ENCODE peak calls at places on chromosomes 16 and 17, in nine cellular contexts. One of them, this sample, is unnamed.

GRCh38 chr16:29804455-29805231 is 1.7 kb upstream of the MAZ start:
- DNase-seq in stimulated activated CD8-positive, alpha-beta memory T cell treated with anti-CD3 and anti-CD28 coated beads, Interleukin-4, amount 100 ng/mL, for 1 hour: no peak
- DNase-seq in NCI-H2081: no peak
- DNase-seq in effector memory CD8-positive, alpha-beta T cell: no peak
- DNase-seq in DMS153: peak; percentile 24
- DNase-seq in KG1: no peak
- DNase-seq in DMS79 treated with DMSO at 0.1 percent for 48 hours: peak; percentile 56
- DNase-seq in KBM-7: peak; percentile 34
- DNase-seq in amniotic stem cell: no peak
- DNase-seq in this sample: peak; percentile 81

GRCh38 chr17:39582658-39583057 is 25.1 kb downstream of the NEUROD2 start:
- DNase-seq in stimulated activated CD8-positive, alpha-beta memory T cell treated with anti-CD3 and anti-CD28 coated beads, Interleukin-4, amount 100 ng/mL, for 1 hour: no peak
- DNase-seq in NCI-H2081: no peak
- DNase-seq in effector memory CD8-positive, alpha-beta T cell: no peak
- DNase-seq in DMS153: no peak
- DNase-seq in KG1: no peak
- DNase-seq in DMS79 treated with DMSO at 0.1 percent for 48 hours: no peak
- DNase-seq in KBM-7: no peak
- DNase-seq in amniotic stem cell: no peak
- DNase-seq in this sample: no peak

GRCh38 chr16:56279132-56279531 is 87.8 kb downstream of the GNAO1 start:
- DNase-seq in stimulated activated CD8-positive, alpha-beta memory T cell treated with anti-CD3 and anti-CD28 coated beads, Interleukin-4, amount 100 ng/mL, for 1 hour: peak; percentile 7
- DNase-seq in NCI-H2081: no peak
- DNase-seq in effector memory CD8-positive, alpha-beta T cell: peak; percentile 54
- DNase-seq in DMS153: no peak
- DNase-seq in KG1: no peak
- DNase-seq in DMS79 treated with DMSO at 0.1 percent for 48 hours: no peak
- DNase-seq in KBM-7: no peak
- DNase-seq in amniotic stem cell: no peak
- DNase-seq in this sample: no peak

GRCh38 chr17:68710976-68711375 is 109.8 kb upstream of the FAM20A start:
- DNase-seq in stimulated activated CD8-positive, alpha-beta memory T cell treated with anti-CD3 and anti-CD28 coated beads, Interleukin-4, amount 100 ng/mL, for 1 hour: no peak
- DNase-seq in NCI-H2081: no peak
- DNase-seq in effector memory CD8-positive, alpha-beta T cell: no peak
- DNase-seq in DMS153: no peak
- DNase-seq in KG1: no peak
- DNase-seq in DMS79 treated with DMSO at 0.1 percent for 48 hours: no peak
- DNase-seq in KBM-7: no peak
- DNase-seq in amniotic stem cell: no peak
- DNase-seq in this sample: no peak

GRCh38 chr17:74097461-74098131 is 105.9 kb upstream of the RPL38 start:
- DNase-seq in stimulated activated CD8-positive, alpha-beta memory T cell treated with anti-CD3 and anti-CD28 coated beads, Interleukin-4, amount 100 ng/mL, for 1 hour: no peak
- DNase-seq in NCI-H2081: no peak
- DNase-seq in effector memory CD8-positive, alpha-beta T cell: no peak
- DNase-seq in DMS153: no peak
- DNase-seq in KG1: no peak
- DNase-seq in DMS79 treated with DMSO at 0.1 percent for 48 hours: no peak
- DNase-seq in KBM-7: no peak
- DNase-seq in amniotic stem cell: no peak
- DNase-seq in this sample: no peak

GRCh38 chr16:61957075-61957474 is 79.2 kb downstream of the CDH8 start:
- DNase-seq in stimulated activated CD8-positive, alpha-beta memory T cell treated with anti-CD3 and anti-CD28 coated beads, Interleukin-4, amount 100 ng/mL, for 1 hour: no peak
- DNase-seq in NCI-H2081: no peak
- DNase-seq in effector memory CD8-positive, alpha-beta T cell: no peak
- DNase-seq in DMS153: no peak
- DNase-seq in KG1: no peak
- DNase-seq in DMS79 treated with DMSO at 0.1 percent for 48 hours: peak; percentile 73
- DNase-seq in KBM-7: no peak
- DNase-seq in amniotic stem cell: no peak
- DNase-seq in this sample: no peak

GRCh38 chr16:69100046-69100765 is 5.2 kb upstream of the HAS3 start:
- DNase-seq in stimulated activated CD8-positive, alpha-beta memory T cell treated with anti-CD3 and anti-CD28 coated beads, Interleukin-4, amount 100 ng/mL, for 1 hour: no peak
- DNase-seq in NCI-H2081: no peak
- DNase-seq in effector memory CD8-positive, alpha-beta T cell: no peak
- DNase-seq in DMS153: peak; percentile 50
- DNase-seq in KG1: no peak
- DNase-seq in DMS79 treated with DMSO at 0.1 percent for 48 hours: peak; percentile 78
- DNase-seq in KBM-7: no peak
- DNase-seq in amniotic stem cell: no peak
- DNase-seq in this sample: no peak

GRCh38 chr16:69443809-69444611 is 19.6 kb downstream of the CYB5B start:
- DNase-seq in stimulated activated CD8-positive, alpha-beta memory T cell treated with anti-CD3 and anti-CD28 coated beads, Interleukin-4, amount 100 ng/mL, for 1 hour: peak; percentile 5
- DNase-seq in NCI-H2081: no peak
- DNase-seq in effector memory CD8-positive, alpha-beta T cell: peak; percentile 22
- DNase-seq in DMS153: no peak
- DNase-seq in KG1: no peak
- DNase-seq in DMS79 treated with DMSO at 0.1 percent for 48 hours: peak; percentile 1
- DNase-seq in KBM-7: no peak
- DNase-seq in amniotic stem cell: peak; percentile 33
- DNase-seq in this sample: no peak

GRCh38 chr17:75525806-75526554 is 483 bp downstream of the LLGL2 start:
- DNase-seq in stimulated activated CD8-positive, alpha-beta memory T cell treated with anti-CD3 and anti-CD28 coated beads, Interleukin-4, amount 100 ng/mL, for 1 hour: no peak
- DNase-seq in NCI-H2081: no peak
- DNase-seq in effector memory CD8-positive, alpha-beta T cell: no peak
- DNase-seq in DMS153: no peak
- DNase-seq in KG1: no peak
- DNase-seq in DMS79 treated with DMSO at 0.1 percent for 48 hours: no peak
- DNase-seq in KBM-7: peak; percentile 24
- DNase-seq in amniotic stem cell: no peak
- DNase-seq in this sample: no peak

GRCh38 chr16:31143036-31143888 is 6.6 kb downstream of the PRSS36 start:
- DNase-seq in stimulated activated CD8-positive, alpha-beta memory T cell treated with anti-CD3 and anti-CD28 coated beads, Interleukin-4, amount 100 ng/mL, for 1 hour: no peak
- DNase-seq in NCI-H2081: no peak
- DNase-seq in effector memory CD8-positive, alpha-beta T cell: no peak
- DNase-seq in DMS153: no peak
- DNase-seq in KG1: no peak
- DNase-seq in DMS79 treated with DMSO at 0.1 percent for 48 hours: no peak
- DNase-seq in KBM-7: no peak
- DNase-seq in amniotic stem cell: no peak
- DNase-seq in this sample: no peak

GRCh38 chr16:84043486-84044107 is 1.0 kb upstream of the SLC38A8 start:
- DNase-seq in stimulated activated CD8-positive, alpha-beta memory T cell treated with anti-CD3 and anti-CD28 coated beads, Interleukin-4, amount 100 ng/mL, for 1 hour: no peak
- DNase-seq in NCI-H2081: no peak
- DNase-seq in effector memory CD8-positive, alpha-beta T cell: no peak
- DNase-seq in DMS153: peak; percentile 5
- DNase-seq in KG1: no peak
- DNase-seq in DMS79 treated with DMSO at 0.1 percent for 48 hours: no peak
- DNase-seq in KBM-7: peak; percentile 7
- DNase-seq in amniotic stem cell: no peak
- DNase-seq in this sample: no peak

GRCh38 chr16:22008215-22009142 is 568 bp downstream of the MOSMO start:
- DNase-seq in stimulated activated CD8-positive, alpha-beta memory T cell treated with anti-CD3 and anti-CD28 coated beads, Interleukin-4, amount 100 ng/mL, for 1 hour: no peak
- DNase-seq in NCI-H2081: no peak
- DNase-seq in effector memory CD8-positive, alpha-beta T cell: no peak
- DNase-seq in DMS153: no peak
- DNase-seq in KG1: no peak
- DNase-seq in DMS79 treated with DMSO at 0.1 percent for 48 hours: no peak
- DNase-seq in KBM-7: peak; percentile 12
- DNase-seq in amniotic stem cell: no peak
- DNase-seq in this sample: no peak

GRCh38 chr17:6209829-6210228 is 139.7 kb downstream of the WSCD1 start:
- DNase-seq in stimulated activated CD8-positive, alpha-beta memory T cell treated with anti-CD3 and anti-CD28 coated beads, Interleukin-4, amount 100 ng/mL, for 1 hour: no peak
- DNase-seq in NCI-H2081: no peak
- DNase-seq in effector memory CD8-positive, alpha-beta T cell: no peak
- DNase-seq in DMS153: no peak
- DNase-seq in KG1: no peak
- DNase-seq in DMS79 treated with DMSO at 0.1 percent for 48 hours: no peak
- DNase-seq in KBM-7: no peak
- DNase-seq in amniotic stem cell: no peak
- DNase-seq in this sample: no peak

GRCh38 chr17:491086-492014 is 138.7 kb upstream of the RPH3AL start:
- DNase-seq in stimulated activated CD8-positive, alpha-beta memory T cell treated with anti-CD3 and anti-CD28 coated beads, Interleukin-4, amount 100 ng/mL, for 1 hour: no peak
- DNase-seq in NCI-H2081: no peak
- DNase-seq in effector memory CD8-positive, alpha-beta T cell: no peak
- DNase-seq in DMS153: no peak
- DNase-seq in KG1: no peak
- DNase-seq in DMS79 treated with DMSO at 0.1 percent for 48 hours: no peak
- DNase-seq in KBM-7: peak; percentile 41
- DNase-seq in amniotic stem cell: no peak
- DNase-seq in this sample: no peak

GRCh38 chr16:12390644-12391043 is 413.0 kb downstream of the CPPED1 start:
- DNase-seq in stimulated activated CD8-positive, alpha-beta memory T cell treated with anti-CD3 and anti-CD28 coated beads, Interleukin-4, amount 100 ng/mL, for 1 hour: no peak
- DNase-seq in NCI-H2081: no peak
- DNase-seq in effector memory CD8-positive, alpha-beta T cell: no peak
- DNase-seq in DMS153: no peak
- DNase-seq in KG1: no peak
- DNase-seq in DMS79 treated with DMSO at 0.1 percent for 48 hours: no peak
- DNase-seq in KBM-7: no peak
- DNase-seq in amniotic stem cell: no peak
- DNase-seq in this sample: no peak

GRCh38 chr16:24035127-24035842 is 199.5 kb downstream of the PRKCB start:
- DNase-seq in stimulated activated CD8-positive, alpha-beta memory T cell treated with anti-CD3 and anti-CD28 coated beads, Interleukin-4, amount 100 ng/mL, for 1 hour: no peak
- DNase-seq in NCI-H2081: no peak
- DNase-seq in effector memory CD8-positive, alpha-beta T cell: peak; percentile 19
- DNase-seq in DMS153: no peak
- DNase-seq in KG1: no peak
- DNase-seq in DMS79 treated with DMSO at 0.1 percent for 48 hours: no peak
- DNase-seq in KBM-7: peak; percentile 27
- DNase-seq in amniotic stem cell: no peak
- DNase-seq in this sample: no peak

GRCh38 chr16:72769876-72770275 is 278.1 kb downstream of the ZFHX3 start:
- DNase-seq in stimulated activated CD8-positive, alpha-beta memory T cell treated with anti-CD3 and anti-CD28 coated beads, Interleukin-4, amount 100 ng/mL, for 1 hour: no peak
- DNase-seq in NCI-H2081: no peak
- DNase-seq in effector memory CD8-positive, alpha-beta T cell: no peak
- DNase-seq in DMS153: no peak
- DNase-seq in KG1: no peak
- DNase-seq in DMS79 treated with DMSO at 0.1 percent for 48 hours: no peak
- DNase-seq in KBM-7: no peak
- DNase-seq in amniotic stem cell: no peak
- DNase-seq in this sample: no peak

GRCh38 chr17:35797370-35797769 is 1.9 kb upstream of the MMP28 start:
- DNase-seq in stimulated activated CD8-positive, alpha-beta memory T cell treated with anti-CD3 and anti-CD28 coated beads, Interleukin-4, amount 100 ng/mL, for 1 hour: no peak
- DNase-seq in NCI-H2081: no peak
- DNase-seq in effector memory CD8-positive, alpha-beta T cell: no peak
- DNase-seq in DMS153: no peak
- DNase-seq in KG1: no peak
- DNase-seq in DMS79 treated with DMSO at 0.1 percent for 48 hours: no peak
- DNase-seq in KBM-7: no peak
- DNase-seq in amniotic stem cell: no peak
- DNase-seq in this sample: no peak

GRCh38 chr16:49327466-49327865 is 45.8 kb upstream of the CBLN1 start:
- DNase-seq in stimulated activated CD8-positive, alpha-beta memory T cell treated with anti-CD3 and anti-CD28 coated beads, Interleukin-4, amount 100 ng/mL, for 1 hour: no peak
- DNase-seq in NCI-H2081: no peak
- DNase-seq in effector memory CD8-positive, alpha-beta T cell: no peak
- DNase-seq in DMS153: no peak
- DNase-seq in KG1: no peak
- DNase-seq in DMS79 treated with DMSO at 0.1 percent for 48 hours: no peak
- DNase-seq in KBM-7: no peak
- DNase-seq in amniotic stem cell: no peak
- DNase-seq in this sample: no peak

GRCh38 chr17:62705781-62706597 is 78.5 kb downstream of the MRC2 start:
- DNase-seq in stimulated activated CD8-positive, alpha-beta memory T cell treated with anti-CD3 and anti-CD28 coated beads, Interleukin-4, amount 100 ng/mL, for 1 hour: no peak
- DNase-seq in NCI-H2081: no peak
- DNase-seq in effector memory CD8-positive, alpha-beta T cell: no peak
- DNase-seq in DMS153: no peak
- DNase-seq in KG1: no peak
- DNase-seq in DMS79 treated with DMSO at 0.1 percent for 48 hours: peak; percentile 31
- DNase-seq in KBM-7: no peak
- DNase-seq in amniotic stem cell: no peak
- DNase-seq in this sample: no peak

GRCh38 chr17:71764507-71764906 is 356.3 kb upstream of the SOX9 start:
- DNase-seq in stimulated activated CD8-positive, alpha-beta memory T cell treated with anti-CD3 and anti-CD28 coated beads, Interleukin-4, amount 100 ng/mL, for 1 hour: no peak
- DNase-seq in NCI-H2081: no peak
- DNase-seq in effector memory CD8-positive, alpha-beta T cell: no peak
- DNase-seq in DMS153: peak; percentile 19
- DNase-seq in KG1: no peak
- DNase-seq in DMS79 treated with DMSO at 0.1 percent for 48 hours: no peak
- DNase-seq in KBM-7: peak; percentile 14
- DNase-seq in amniotic stem cell: no peak
- DNase-seq in this sample: no peak

GRCh38 chr17:74272731-74273201 is 1.3 kb upstream of the DNAI2 start:
- DNase-seq in stimulated activated CD8-positive, alpha-beta memory T cell treated with anti-CD3 and anti-CD28 coated beads, Interleukin-4, amount 100 ng/mL, for 1 hour: no peak
- DNase-seq in NCI-H2081: no peak
- DNase-seq in effector memory CD8-positive, alpha-beta T cell: no peak
- DNase-seq in DMS153: no peak
- DNase-seq in KG1: no peak
- DNase-seq in DMS79 treated with DMSO at 0.1 percent for 48 hours: no peak
- DNase-seq in KBM-7: no peak
- DNase-seq in amniotic stem cell: no peak
- DNase-seq in this sample: no peak

GRCh38 chr16:70679653-70680494 is 6.0 kb downstream of the MTSS2 start:
- DNase-seq in stimulated activated CD8-positive, alpha-beta memory T cell treated with anti-CD3 and anti-CD28 coated beads, Interleukin-4, amount 100 ng/mL, for 1 hour: no peak
- DNase-seq in NCI-H2081: no peak
- DNase-seq in effector memory CD8-positive, alpha-beta T cell: no peak
- DNase-seq in DMS153: no peak
- DNase-seq in KG1: no peak
- DNase-seq in DMS79 treated with DMSO at 0.1 percent for 48 hours: no peak
- DNase-seq in KBM-7: no peak
- DNase-seq in amniotic stem cell: no peak
- DNase-seq in this sample: no peak

GRCh38 chr16:89136931-89137330 is 34.6 kb upstream of the CDH15 start:
- DNase-seq in stimulated activated CD8-positive, alpha-beta memory T cell treated with anti-CD3 and anti-CD28 coated beads, Interleukin-4, amount 100 ng/mL, for 1 hour: no peak
- DNase-seq in NCI-H2081: no peak
- DNase-seq in effector memory CD8-positive, alpha-beta T cell: no peak
- DNase-seq in DMS153: no peak
- DNase-seq in KG1: no peak
- DNase-seq in DMS79 treated with DMSO at 0.1 percent for 48 hours: no peak
- DNase-seq in KBM-7: no peak
- DNase-seq in amniotic stem cell: no peak
- DNase-seq in this sample: no peak

GRCh38 chr17:81422776-81423697 is 27.8 kb downstream of the BAHCC1 start:
- DNase-seq in stimulated activated CD8-positive, alpha-beta memory T cell treated with anti-CD3 and anti-CD28 coated beads, Interleukin-4, amount 100 ng/mL, for 1 hour: no peak
- DNase-seq in NCI-H2081: no peak
- DNase-seq in effector memory CD8-positive, alpha-beta T cell: no peak
- DNase-seq in DMS153: no peak
- DNase-seq in KG1: no peak
- DNase-seq in DMS79 treated with DMSO at 0.1 percent for 48 hours: no peak
- DNase-seq in KBM-7: no peak
- DNase-seq in amniotic stem cell: peak; percentile 85
- DNase-seq in this sample: peak; percentile 96

This sample was measured in coronary artery.